ENCODE peak calls at places on chromosomes 1 and 21, in six cellular contexts. L is Calu3, R is heart right ventricle, O is esophagus squamous epithelium, G is IMR-90, E is omental fat pad. B is an unnamed sample.

GRCh38 chr21:35651166-35651565 is 409.2 kb downstream of the SETD4 start:
- DNase-seq in L (no peak), R (no peak), O (no peak), G (no peak), E (no peak), B (no peak)

GRCh38 chr1:29331731-29332130 is 95.4 kb downstream of the PTPRU start:
- DNase-seq in L (no peak), R (no peak), O (no peak), G (no peak), E (no peak), B (no peak)

GRCh38 chr1:244361764-244362473 is 89.8 kb downstream of the ADSS2 start:
- DNase-seq in L (no peak), R (no peak), O (no peak), G (peak; percentile 86), E (no peak), B (no peak)

GRCh38 chr1:156704930-156705320 is 458 bp downstream of the CRABP2 start:
- DNase-seq in L (peak; percentile 85), R (no peak), O (no peak), G (peak; percentile 75), E (peak; percentile 73), B (peak; percentile 86)

GRCh38 chr1:77484926-77485325 is 197.5 kb downstream of the ZZZ3 start:
- DNase-seq in L (no peak), R (no peak), O (no peak), G (no peak), E (no peak), B (no peak)

GRCh38 chr1:156104065-156104810 is 10.3 kb upstream of the LMNA start:
- DNase-seq in L (peak; percentile 88), R (peak; percentile 76), O (no peak), G (peak; percentile 80), E (peak; percentile 85), B (peak; percentile 98)

GRCh38 chr1:16385659-16386453 is 18.8 kb downstream of the SZRD1 start:
- DNase-seq in L (no peak), R (no peak), O (no peak), G (no peak), E (no peak), B (no peak)

GRCh38 chr1:215376544-215377264 is 190.4 kb upstream of the KCTD3 start:
- DNase-seq in L (no peak), R (no peak), O (no peak), G (no peak), E (no peak), B (no peak)

GRCh38 chr1:43978264-43978550 is 803 bp upstream of the B4GALT2 start:
- DNase-seq in L (no peak), R (no peak), O (no peak), G (no peak), E (no peak), B (no peak)

GRCh38 chr1:52403566-52404115 is 582 bp downstream of the ORC1 start:
- DNase-seq in L (peak; percentile 35), R (no peak), O (no peak), G (peak; percentile 84), E (no peak), B (no peak)

GRCh38 chr1:235533476-235534168 is 29.4 kb upstream of the B3GALNT2 start:
- DNase-seq in L (no peak), R (no peak), O (no peak), G (peak; percentile 12), E (no peak), B (no peak)

GRCh38 chr21:43884012-43884860 is 19.2 kb downstream of the AGPAT3 start:
- DNase-seq in L (peak; percentile 72), R (no peak), O (no peak), G (no peak), E (no peak), B (no peak)

GRCh38 chr1:183685112-183685713 is 32.1 kb upstream of the APOBEC4 start:
- DNase-seq in L (peak; percentile 47), R (no peak), O (no peak), G (peak; percentile 56), E (no peak), B (no peak)

GRCh38 chr1:53838654-53838974 is 518 bp upstream of the NDC1 start:
- DNase-seq in L (no peak), R (no peak), O (no peak), G (no peak), E (no peak), B (no peak)

GRCh38 chr1:227318003-227318851 is at the start of gene CDC42BPA:
- DNase-seq in L (peak; percentile 83), R (peak; percentile 87), O (peak; percentile 7), G (peak; percentile 87), E (peak; percentile 33), B (peak; percentile 96)

GRCh38 chr1:178487070-178487615 is 9.6 kb downstream of the CLEC20A start:
- DNase-seq in L (no peak), R (no peak), O (no peak), G (no peak), E (no peak), B (no peak)

GRCh38 chr1:5637171-5637570 is 355.1 kb downstream of the NPHP4 start:
- DNase-seq in L (peak; percentile 19), R (no peak), O (no peak), G (no peak), E (no peak), B (no peak)

GRCh38 chr1:54741531-54741930 is 22.8 kb downstream of the PARS2 start:
- DNase-seq in L (no peak), R (no peak), O (no peak), G (no peak), E (no peak), B (peak; percentile 56)

GRCh38 chr1:233543338-233544255 is 70.3 kb upstream of the KCNK1 start:
- DNase-seq in L (peak; percentile 17), R (no peak), O (no peak), G (peak; percentile 33), E (no peak), B (no peak)

GRCh38 chr1:11735531-11735853 is 444 bp upstream of the AGTRAP start:
- DNase-seq in L (no peak), R (no peak), O (no peak), G (no peak), E (no peak), B (no peak)

GRCh38 chr1:43968348-43968948 is 1.4 kb upstream of the DPH2 start:
- DNase-seq in L (no peak), R (no peak), O (no peak), G (no peak), E (no peak), B (no peak)

GRCh38 chr1:193014354-193014753 is 44.8 kb downstream of the UCHL5 start:
- DNase-seq in L (no peak), R (no peak), O (no peak), G (no peak), E (no peak), B (no peak)

GRCh38 chr1:193025218-193025617 is 33.9 kb downstream of the UCHL5 start:
- DNase-seq in L (no peak), R (no peak), O (no peak), G (no peak), E (no peak), B (no peak)

GRCh38 chr1:193013707-193014106 is 45.5 kb downstream of the UCHL5 start:
- DNase-seq in L (no peak), R (no peak), O (no peak), G (no peak), E (no peak), B (no peak)

DNA sequence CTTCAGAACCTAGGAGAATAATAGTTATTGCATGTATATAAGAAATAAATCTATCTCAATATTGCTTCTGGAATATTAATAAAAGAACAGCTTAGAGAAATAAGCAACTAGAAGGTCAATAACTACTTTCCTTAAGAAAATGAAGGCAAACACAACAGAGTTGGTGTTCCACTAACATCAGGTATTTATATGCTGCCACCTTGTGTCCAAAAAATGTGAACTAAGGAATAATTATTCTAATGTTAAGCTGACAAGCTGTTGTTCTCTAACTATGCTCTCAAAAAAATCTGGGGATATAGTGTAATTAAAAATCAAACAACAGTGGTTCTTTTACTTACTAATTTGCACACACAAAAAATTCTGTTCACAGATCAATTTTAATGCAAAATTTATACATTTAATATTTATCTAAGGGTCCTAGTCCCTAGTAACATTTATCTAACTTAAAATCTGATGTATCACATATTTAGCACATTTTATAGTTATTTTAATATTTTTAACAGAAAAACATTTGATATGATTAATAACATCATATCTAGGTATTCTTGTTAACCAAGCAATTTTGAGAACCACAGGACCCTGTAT is 39.6 kb downstream of the UCHL5 start:
- DNase-seq in L (peak; percentile 27), R (no peak), O (no peak), G (peak; percentile 64), E (no peak), B (no peak)
- TF ChIP-seq CTCF in L (peak; percentile 58), R (peak; percentile 60), O (peak; percentile 61), G (peak; percentile 59), E (no peak), B (peak; percentile 70)

GRCh38 chr1:59499273-59499955 is 202.5 kb downstream of the FGGY start:
- DNase-seq in L (no peak), R (no peak), O (no peak), G (no peak), E (no peak), B (no peak)

GRCh38 chr1:59499956-59500569 is 203.2 kb downstream of the FGGY start:
- DNase-seq in L (peak; percentile 22), R (no peak), O (no peak), G (no peak), E (no peak), B (no peak)

GRCh38 chr1:59502009-59502691 is 205.3 kb downstream of the FGGY start:
- DNase-seq in L (no peak), R (no peak), O (no peak), G (no peak), E (no peak), B (no peak)

GRCh38 chr1:59498640-59499039 is 201.7 kb downstream of the FGGY start:
- DNase-seq in L (no peak), R (no peak), O (no peak), G (no peak), E (no peak), B (no peak)

GRCh38 chr1:59500970-59501742 is 204.3 kb downstream of the FGGY start:
- DNase-seq in L (no peak), R (no peak), O (no peak), G (no peak), E (no peak), B (no peak)
- TF ChIP-seq CTCF in L (no peak), R (no peak), O (no peak), G (no peak), E (no peak), B (no peak)

GRCh38 chr1:1665815-1666251 is 7.0 kb upstream of the CDK11B start:
- DNase-seq in L (peak; percentile 3), R (no peak), O (no peak), G (no peak), E (no peak), B (no peak)
- TF ChIP-seq CTCF in L (no peak), R (peak; percentile 38), O (peak; percentile 44), G (peak; percentile 27), E (no peak), B (peak; percentile 56)

DNA sequence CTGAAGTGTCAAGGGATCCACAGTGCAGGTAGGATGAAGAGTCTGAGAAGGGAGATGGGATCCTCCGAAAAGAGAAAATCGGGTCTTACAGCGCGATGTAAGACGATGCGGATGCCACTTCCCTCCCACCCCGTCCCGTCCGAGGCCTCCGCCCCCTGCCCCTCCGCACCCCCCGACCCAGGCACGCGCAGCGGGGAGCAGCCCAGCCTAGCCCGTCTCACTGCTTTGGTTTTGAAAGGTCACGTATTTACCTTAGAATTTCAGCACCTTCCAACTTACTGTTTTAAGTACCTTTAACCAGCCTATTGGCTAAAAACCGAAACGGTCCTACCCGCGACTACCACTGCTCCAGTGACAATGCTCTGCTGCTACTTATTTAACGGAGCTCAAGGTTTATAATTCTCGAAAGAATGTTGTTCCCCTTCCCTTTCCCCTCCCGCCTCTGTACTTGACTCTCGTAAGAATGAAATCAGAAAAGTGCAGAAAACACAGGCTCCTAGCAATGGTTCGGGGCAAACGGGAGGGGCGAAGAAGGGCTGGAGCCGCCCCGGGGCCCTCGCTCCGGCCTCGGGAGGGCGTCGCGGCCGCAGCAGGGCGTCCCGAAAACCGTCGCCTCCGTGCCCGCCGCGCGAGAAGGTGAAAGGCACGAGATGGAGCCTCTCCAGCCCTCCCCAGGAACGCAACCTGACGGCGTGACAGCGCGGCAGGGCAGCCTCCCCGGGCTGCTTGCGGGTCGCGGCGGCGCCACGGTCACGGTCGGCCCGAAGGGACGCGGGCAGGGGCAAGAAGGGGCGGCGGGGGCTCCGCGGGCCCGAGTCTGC is 706 bp downstream of the TMEM50B start:
- DNase-seq in L (peak; percentile 23), R (peak; percentile 31), O (no peak), G (peak; percentile 17), E (no peak), B (peak; percentile 87)
- TF ChIP-seq CTCF in L (no peak), R (no peak), O (no peak), G (no peak), E (no peak), B (peak; percentile 10)

B was measured in osteocyte.